ENCODE peak calls at places on chromosomes 3 and 15, in five cellular contexts. H is astrocyte of the spinal cord, G is HL-60, V is upper lobe of right lung, L is NCI-H748 treated with DMSO at 0.1 percent for 48 hours. Y is an unnamed sample.

GRCh38 chr3:152269423-152270144 is 855 bp downstream of the MBNL1 start:
- DNase-seq in H (peak; percentile 93), G (peak; percentile 51), V (no peak), L (peak; percentile 25), Y (no peak)

GRCh38 chr15:99106417-99107220 is 1.7 kb downstream of the SYNM start:
- DNase-seq in H (peak; percentile 56), G (no peak), V (no peak), L (no peak), Y (peak; percentile 18)

GRCh38 chr15:92399271-92399670 is 5.6 kb downstream of the ST8SIA2 start:
- DNase-seq in H (no peak), G (no peak), V (no peak), L (no peak), Y (no peak)

GRCh38 chr3:185283374-185283935 is 29.6 kb upstream of the EHHADH start:
- DNase-seq in H (peak; percentile 7), G (no peak), V (no peak), L (no peak), Y (no peak)

GRCh38 chr3:70716832-70717231 is 404.4 kb upstream of the MDFIC2 start:
- DNase-seq in H (peak; percentile 56), G (no peak), V (no peak), L (no peak), Y (no peak)

GRCh38 chr3:61814674-61815073 is 253.3 kb downstream of the PTPRG start:
- DNase-seq in H (no peak), G (no peak), V (no peak), L (no peak), Y (no peak)

GRCh38 chr3:18425641-18426403 is 683 bp upstream of the SATB1 start:
- DNase-seq in H (no peak), G (peak; percentile 62), V (peak; percentile 88), L (peak; percentile 40), Y (peak; percentile 88)

GRCh38 chr3:101825904-101826445 is 23.3 kb upstream of the NFKBIZ start:
- DNase-seq in H (peak; percentile 31), G (no peak), V (no peak), L (no peak), Y (no peak)

GRCh38 chr15:63190993-63191392 is 1.6 kb downstream of the RAB8B start:
- DNase-seq in H (no peak), G (no peak), V (no peak), L (no peak), Y (no peak)

GRCh38 chr15:31349233-31350141 is 22.9 kb downstream of the KLF13 start:
- DNase-seq in H (no peak), G (no peak), V (no peak), L (no peak), Y (no peak)

GRCh38 chr3:98732239-98733054 is 30.7 kb upstream of the ST3GAL6 start:
- DNase-seq in H (peak; percentile 32), G (peak; percentile 46), V (peak; percentile 82), L (peak; percentile 17), Y (no peak)

GRCh38 chr15:32908135-32908801 is 190.5 kb downstream of the GREM1 start:
- DNase-seq in H (peak; percentile 66), G (no peak), V (no peak), L (no peak), Y (no peak)

GRCh38 chr3:129482721-129483120 is 42.7 kb downstream of the IFT122 start:
- DNase-seq in H (no peak), G (no peak), V (no peak), L (no peak), Y (no peak)

GRCh38 chr15:25947336-25948080 is 84.4 kb upstream of the ATP10A start:
- DNase-seq in H (no peak), G (no peak), V (no peak), L (peak; percentile 17), Y (no peak)

GRCh38 chr15:67172172-67172571 is 82.3 kb downstream of the AAGAB start:
- DNase-seq in H (no peak), G (no peak), V (peak; percentile 29), L (no peak), Y (no peak)

GRCh38 chr3:101266566-101266965 is 53.8 kb downstream of the IMPG2 start:
- DNase-seq in H (no peak), G (no peak), V (no peak), L (no peak), Y (no peak)

GRCh38 chr3:75260-75659 is 121.3 kb upstream of the CHL1 start:
- DNase-seq in H (peak; percentile 62), G (no peak), V (no peak), L (no peak), Y (no peak)

GRCh38 chr3:103393395-103394186 is 958.8 kb downstream of the ZPLD1 start:
- DNase-seq in H (peak; percentile 39), G (no peak), V (no peak), L (no peak), Y (no peak)

GRCh38 chr15:63969652-63970421 is 76.4 kb downstream of the DAPK2 start:
- DNase-seq in H (no peak), G (no peak), V (peak; percentile 74), L (no peak), Y (no peak)

GRCh38 chr3:146780251-146780650 is 175.1 kb upstream of the PLSCR5 start:
- DNase-seq in H (peak; percentile 73), G (no peak), V (no peak), L (no peak), Y (no peak)

GRCh38 chr15:69415381-69415780 is 1.2 kb downstream of the KIF23 start:
- DNase-seq in H (no peak), G (no peak), V (no peak), L (no peak), Y (no peak)

GRCh38 chr3:172221550-172221949 is 182.2 kb downstream of the FNDC3B start:
- DNase-seq in H (peak; percentile 59), G (no peak), V (no peak), L (peak; percentile 10), Y (no peak)

GRCh38 chr3:110738531-110738930 is 333.1 kb upstream of the NECTIN3 start:
- DNase-seq in H (no peak), G (no peak), V (no peak), L (no peak), Y (no peak)

GRCh38 chr15:68658151-68658550 is 79.4 kb downstream of the CORO2B start:
- DNase-seq in H (no peak), G (no peak), V (peak; percentile 48), L (no peak), Y (no peak)

GRCh38 chr3:1275495-1275894 is 182.7 kb downstream of the CNTN6 start:
- DNase-seq in H (no peak), G (peak; percentile 18), V (no peak), L (peak; percentile 22), Y (no peak)

GRCh38 chr15:71542836-71543235 is 267.5 kb upstream of the NR2E3 start:
- DNase-seq in H (peak; percentile 48), G (no peak), V (no peak), L (no peak), Y (no peak)

GRCh38 chr3:158974905-158975304 is 173.1 kb downstream of the MFSD1 start:
- DNase-seq in H (no peak), G (no peak), V (no peak), L (no peak), Y (no peak)

GRCh38 chr3:8482263-8482662 is 19.4 kb upstream of the LMCD1 start:
- DNase-seq in H (no peak), G (no peak), V (no peak), L (no peak), Y (no peak)